ENCODE peak calls at places on chromosomes 11 and 22, in four cellular contexts. Q, F, P and B are unnamed samples. For H3K4me1, the result is how much of the 10 kb centered on the place peaks cover.

GRCh38 chr11:128476031-128476430 is 111.3 kb downstream of the ETS1 start:
- DNase-seq in P (no peak), Q (no peak), F (no peak), B (no peak)

GRCh38 chr11:61011950-61012830 is 40.7 kb downstream of the CD6 start:
- DNase-seq in Q (no peak), P (no peak), F (no peak), B (no peak)

GRCh38 chr22:41915035-41915782 is at the start of gene SHISA8:
- DNase-seq in F (peak), P (peak), Q (peak), B (peak)

GRCh38 chr22:37019309-37020191 is at the start of the genes MPST and TST:
- DNase-seq in Q (peak), P (peak), F (peak), B (peak)

GRCh38 chr22:39144101-39144815 is 8.2 kb downstream of the CBX7 start:
- DNase-seq in Q (peak), P (peak), F (no peak), B (peak)

GRCh38 chr11:120023120-120023519 is 114.8 kb downstream of the TRIM29 start:
- DNase-seq in F (no peak), Q (no peak), P (no peak), B (no peak)

GRCh38 chr11:8722156-8722555 is 39.6 kb downstream of the RPL27A start:
- DNase-seq in F (peak), P (no peak), Q (no peak), B (no peak)

GRCh38 chr22:17065433-17065832 is 19.4 kb upstream of the IL17RA start:
- DNase-seq in Q (no peak), P (no peak), F (no peak), B (no peak)

GRCh38 chr11:77669848-77670511 is 32.4 kb upstream of the CLNS1A start:
- DNase-seq in F (no peak), Q (no peak), P (no peak), B (no peak)

GRCh38 chr22:35451602-35452001 is 51.7 kb downstream of the MCM5 start:
- DNase-seq in P (no peak), Q (no peak), F (no peak), B (no peak)

GRCh38 chr11:31827458-31828206 is 16.5 kb upstream of the PAX6 start:
- DNase-seq in Q (no peak), F (no peak), P (no peak), B (no peak)

GRCh38 chr11:18196532-18196931 is 23.9 kb downstream of the MRGPRX4 start:
- DNase-seq in F (no peak), Q (no peak), P (no peak), B (no peak)

GRCh38 chr11:44842219-44842618 is 108.5 kb downstream of the TP53I11 start:
- DNase-seq in Q (no peak), P (no peak), F (no peak), B (no peak)

GRCh38 chr22:48630848-48631247 is 1196.8 kb downstream of the BRD1 start:
- DNase-seq in Q (no peak), F (no peak), P (no peak), B (no peak)

GRCh38 chr11:61777234-61778090 is 14.9 kb downstream of the TMEM258 start:
- DNase-seq in Q (peak), P (peak), F (peak), B (peak)

GRCh38 chr11:38867338-38867737 is 2269.3 kb upstream of the RAG2 start:
- DNase-seq in F (no peak), Q (no peak), P (no peak), B (no peak)

GRCh38 chr11:43968719-43969118 is 26.3 kb downstream of the C11orf96 start:
- DNase-seq in P (no peak), F (no peak), Q (no peak), B (no peak)

GRCh38 chr11:24198458-24198857 is 298.4 kb upstream of the LUZP2 start:
- DNase-seq in P (no peak), F (no peak), Q (no peak), B (no peak)

GRCh38 chr22:24805790-24806662 is at the start of gene SGSM1:
- DNase-seq in F (peak), Q (peak), P (peak), B (peak)

GRCh38 chr11:100861221-100861620 is 174.1 kb downstream of the ARHGAP42 start:
- DNase-seq in F (no peak), Q (no peak), P (no peak), B (no peak)

GRCh38 chr11:116175707-116176106 is 597.1 kb downstream of the BUD13 start:
- DNase-seq in Q (no peak), P (no peak), F (no peak), B (no peak)

GRCh38 chr11:21257461-21257860 is 588.1 kb downstream of the NELL1 start:
- DNase-seq in Q (no peak), P (no peak), F (no peak), B (no peak)

GRCh38 chr11:102843474-102843873 is at the start of gene MMP3:
- DNase-seq in Q (no peak), P (no peak), F (no peak), B (no peak)

GRCh38 chr11:68142441-68143309 is 21.5 kb upstream of the CHKA start:
- DNase-seq in Q (no peak), F (no peak), P (no peak), B (no peak)

GRCh38 chr22:41621911-41622179 is 750 bp downstream of the XRCC6 start:
- DNase-seq in F (no peak), Q (no peak), P (no peak), B (no peak)

GRCh38 chr11:74024630-74025029 is 15.7 kb upstream of the UCP3 start:
- DNase-seq in F (peak), P (no peak), Q (no peak), B (no peak)

GRCh38 chr11:17384002-17384511 is 4.4 kb downstream of the KCNJ11 start:
- DNase-seq in Q (peak), P (peak), F (peak), B (peak)

GRCh38 chr11:73912045-73912444 is 35.2 kb downstream of the PAAF1 start:
- DNase-seq in F (no peak), P (no peak), Q (no peak), B (no peak)

GRCh38 chr22:48895831-48896765 is 931.6 kb downstream of the BRD1 start:
- DNase-seq in F (no peak), P (peak), Q (no peak), B (no peak)

GRCh38 chr22:17235149-17235655 is 16.0 kb upstream of the ADA2 start:
- DNase-seq in F (no peak), P (no peak), Q (no peak), B (no peak)

GRCh38 chr11:115324569-115325432 is 179.4 kb downstream of the CADM1 start:
- DNase-seq in Q (peak), P (no peak), F (peak), B (no peak)

GRCh38 chr11:32316846-32317525 is 118.4 kb downstream of the WT1 start:
- DNase-seq in Q (no peak), P (no peak), F (no peak), B (no peak)

GRCh38 chr11:10761085-10761698 is 10.1 kb downstream of the CTR9 start:
- DNase-seq in F (no peak), P (no peak), Q (no peak), B (no peak)

GRCh38 chr11:87125257-87125656 is 87.5 kb downstream of the TMEM135 start:
- DNase-seq in Q (no peak), F (no peak), P (no peak), B (no peak)

GRCh38 chr11:129985823-129986222 is 16.8 kb downstream of the PRDM10 start:
- DNase-seq in F (no peak), P (no peak), Q (no peak), B (no peak)

GRCh38 chr11:73866095-73866579 is 10.5 kb downstream of the COA4 start:
- DNase-seq in F (peak), Q (no peak), P (no peak), B (no peak)

GRCh38 chr11:69920500-69921428 is 101.5 kb upstream of the FGF3 start:
- DNase-seq in Q (no peak), P (peak), F (no peak), B (no peak)

GRCh38 chr11:122365545-122366380 is 249.7 kb upstream of the BLID start:
- DNase-seq in P (no peak), F (no peak), Q (no peak), B (no peak)

GRCh38 chr11:12085371-12086251 is 24.8 kb upstream of the MICAL2 start:
- DNase-seq in P (no peak), F (no peak), Q (no peak), B (no peak)
- H3K27ac ChIP-seq in P (no peak), F (peak), Q (no peak), B (peak)

DNA sequence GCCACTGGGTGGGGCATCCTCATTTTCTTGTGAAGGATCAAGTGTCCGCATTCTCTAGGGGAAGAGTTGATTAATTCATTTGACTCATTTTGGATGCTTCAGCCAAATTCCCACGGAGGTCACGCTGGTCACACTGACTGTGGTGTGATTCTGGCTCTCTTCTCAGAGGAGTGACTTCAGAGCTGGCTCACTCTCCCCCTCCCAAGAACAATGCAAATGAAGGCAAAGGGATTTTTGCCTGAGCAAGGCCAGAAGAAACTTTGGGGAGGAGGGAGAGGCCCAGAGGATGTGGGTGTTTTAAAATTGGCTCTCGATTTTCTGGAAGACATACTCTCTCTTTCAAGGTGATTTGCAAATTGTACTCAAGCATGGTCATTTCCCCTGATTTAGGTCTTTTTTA is 51.1 kb upstream of the LMO2 start:
- DNase-seq in F (no peak), Q (no peak), P (no peak), B (no peak)
- H3K4me3 ChIP-seq in F (no peak), Q (no peak), P (no peak), B (no peak)

GRCh38 chr11:34915136-34916013 is 804 bp downstream of the APIP start:
- DNase-seq in Q (no peak), P (no peak), F (no peak), B (no peak)
- H3K4me1 ChIP-seq in Q (under half), P (under half), F (under half), B (under half)

GRCh38 chr11:95242990-95243590 is 12.1 kb upstream of the SESN3 start:
- DNase-seq in P (no peak), F (no peak), Q (no peak), B (no peak)

GRCh38 chr11:95239871-95240648 is 9.1 kb upstream of the SESN3 start:
- DNase-seq in P (no peak), F (no peak), Q (no peak), B (no peak)

GRCh38 chr11:95242202-95242989 is 11.4 kb upstream of the SESN3 start:
- DNase-seq in F (no peak), P (no peak), Q (no peak), B (no peak)

GRCh38 chr11:95243658-95244057 is 12.7 kb upstream of the SESN3 start:
- DNase-seq in F (no peak), P (no peak), Q (no peak), B (no peak)

DNA sequence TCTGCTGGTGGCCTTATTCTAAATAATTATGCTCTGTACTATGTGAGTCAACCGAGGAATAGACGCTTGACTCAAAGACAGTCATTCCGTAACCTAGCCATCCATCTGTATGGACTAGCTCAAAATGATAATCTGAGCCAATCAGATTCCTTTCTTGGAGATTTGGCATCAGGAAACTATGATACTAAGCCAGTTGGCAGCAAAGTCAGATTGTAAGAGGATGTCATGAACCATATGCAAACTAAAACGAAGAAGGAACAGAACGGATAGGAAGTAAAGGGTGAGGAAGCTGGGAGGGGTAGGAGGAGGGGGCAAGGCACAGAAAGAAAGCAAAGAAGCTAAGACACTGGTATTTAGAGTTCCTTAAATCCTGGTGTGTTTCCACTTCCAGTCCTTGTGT is 10.7 kb upstream of the SESN3 start:
- DNase-seq in Q (no peak), F (no peak), P (no peak), B (no peak)
- H3K27ac ChIP-seq in Q (no peak), F (no peak), P (no peak), B (no peak)

GRCh38 chr22:26660961-26661578 is 3.7 kb downstream of the MIAT start:
- DNase-seq in F (no peak), Q (no peak), P (no peak), B (no peak)

GRCh38 chr22:26656896-26657851 is at the start of gene MIAT:
- DNase-seq in F (no peak), Q (peak), P (peak), B (peak)

GRCh38 chr22:26658671-26659478 is 1.5 kb downstream of the MIAT start:
- DNase-seq in Q (peak), F (peak), P (peak), B (peak)

GRCh38 chr22:26662160-26662559 is 4.8 kb downstream of the MIAT start:
- DNase-seq in P (no peak), Q (no peak), F (no peak), B (no peak)

DNA sequence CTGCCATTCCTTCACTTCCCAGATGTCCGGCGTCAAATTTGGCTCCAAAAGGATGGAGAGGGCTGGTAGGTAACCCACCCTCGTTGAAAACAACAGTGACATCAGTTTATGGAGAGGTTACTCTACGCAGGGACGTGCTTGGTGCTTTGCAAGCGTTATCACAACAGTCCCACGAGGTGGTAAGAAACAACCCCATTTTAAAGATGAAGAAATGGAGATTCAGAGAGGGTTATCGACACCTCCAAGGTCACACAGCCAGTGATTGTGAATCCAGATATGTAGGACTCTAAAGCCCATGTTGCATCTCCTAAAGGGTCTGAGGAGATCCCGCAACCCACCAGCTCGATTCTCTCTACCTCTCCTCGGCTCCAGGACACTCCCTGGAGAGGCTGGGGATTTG is 773 bp downstream of the MIAT start:
- DNase-seq in Q (no peak), F (no peak), P (no peak), B (no peak)
- H3K4me3 ChIP-seq in Q (peak), F (no peak), P (peak), B (peak)

GRCh38 chr11:45860348-45860747 is 13.1 kb downstream of the CRY2 start:
- DNase-seq in Q (no peak), F (no peak), P (no peak), B (no peak)
- H3K4me1 ChIP-seq in Q (under half), F (under half), P (under half), B (under half)